ENCODE peak calls at places on chromosomes 12 and 14, in four cellular contexts. One of them, this sample, is unnamed. For H3K4me1, the result is how much of the 10 kb centered on the place peaks cover.

GRCh38 chr14:95664546-95664945 is 21.7 kb upstream of the TCL1B start:
- DNase-seq in stomach: no peak
- DNase-seq in sigmoid colon: no peak
- DNase-seq in K562: no peak
- DNase-seq in this sample: no peak

GRCh38 chr12:25924535-25925001 is 33.9 kb upstream of the RASSF8 start:
- DNase-seq in stomach: no peak
- DNase-seq in K562: no peak
- DNase-seq in sigmoid colon: no peak
- DNase-seq in this sample: no peak

GRCh38 chr14:73276836-73277235 is 39.5 kb downstream of the PAPLN start:
- DNase-seq in K562: no peak
- DNase-seq in sigmoid colon: no peak
- DNase-seq in stomach: no peak
- DNase-seq in this sample: no peak

GRCh38 chr12:24025153-24025798 is 75.8 kb upstream of the SOX5 start:
- DNase-seq in K562: peak
- DNase-seq in sigmoid colon: no peak
- DNase-seq in stomach: no peak
- DNase-seq in this sample: no peak

GRCh38 chr12:49389092-49389703 is 21.9 kb downstream of the SPATS2 start:
- DNase-seq in stomach: peak
- DNase-seq in sigmoid colon: no peak
- DNase-seq in K562: no peak
- DNase-seq in this sample: no peak

GRCh38 chr12:131005161-131006035 is 51.7 kb downstream of the ADGRD1 start:
- DNase-seq in K562: no peak
- DNase-seq in sigmoid colon: no peak
- DNase-seq in stomach: no peak
- DNase-seq in this sample: no peak

GRCh38 chr12:108240027-108240785 is 98.9 kb downstream of the CMKLR1 start:
- DNase-seq in K562: peak
- DNase-seq in stomach: no peak
- DNase-seq in sigmoid colon: no peak
- DNase-seq in this sample: no peak

GRCh38 chr12:54390176-54390667 is 5.7 kb upstream of the ZNF385A start:
- DNase-seq in K562: peak
- DNase-seq in stomach: no peak
- DNase-seq in sigmoid colon: no peak
- DNase-seq in this sample: no peak

GRCh38 chr12:91053951-91054715 is 3.7 kb downstream of the KERA start:
- DNase-seq in stomach: no peak
- DNase-seq in sigmoid colon: peak
- DNase-seq in K562: no peak
- DNase-seq in this sample: peak

GRCh38 chr12:96872946-96873345 is 34.1 kb upstream of the NEDD1 start:
- DNase-seq in stomach: no peak
- DNase-seq in sigmoid colon: no peak
- DNase-seq in K562: no peak
- DNase-seq in this sample: no peak

GRCh38 chr12:105596731-105597130 is 266.2 kb downstream of the C12orf75 start:
- DNase-seq in stomach: no peak
- DNase-seq in sigmoid colon: no peak
- DNase-seq in K562: no peak
- DNase-seq in this sample: no peak

GRCh38 chr12:4584281-4584680 is 22.3 kb downstream of the DYRK4 start:
- DNase-seq in stomach: no peak
- DNase-seq in sigmoid colon: no peak
- DNase-seq in K562: no peak
- DNase-seq in this sample: no peak

GRCh38 chr12:464484-465267 is 4.9 kb downstream of the B4GALNT3 start:
- DNase-seq in stomach: peak
- DNase-seq in sigmoid colon: no peak
- DNase-seq in K562: no peak
- DNase-seq in this sample: no peak

GRCh38 chr12:70555081-70555480 is 82.1 kb downstream of the PTPRB start:
- DNase-seq in stomach: no peak
- DNase-seq in K562: no peak
- DNase-seq in sigmoid colon: no peak
- DNase-seq in this sample: no peak

GRCh38 chr12:51401900-51402299 is 10.7 kb upstream of the GALNT6 start:
- DNase-seq in stomach: no peak
- DNase-seq in K562: no peak
- DNase-seq in sigmoid colon: no peak
- DNase-seq in this sample: no peak

GRCh38 chr14:95057851-95058250 is 99.5 kb downstream of the DICER1 start:
- DNase-seq in stomach: no peak
- DNase-seq in sigmoid colon: peak
- DNase-seq in K562: no peak
- DNase-seq in this sample: no peak

GRCh38 chr12:112978163-112979081 is at the start of gene OAS2:
- DNase-seq in sigmoid colon: peak
- DNase-seq in K562: no peak
- DNase-seq in stomach: peak
- DNase-seq in this sample: no peak

GRCh38 chr14:64713677-64714076 is 9.5 kb downstream of the PLEKHG3 start:
- DNase-seq in K562: no peak
- DNase-seq in sigmoid colon: no peak
- DNase-seq in stomach: no peak
- DNase-seq in this sample: no peak

GRCh38 chr14:75991753-75992152 is 6.2 kb downstream of the IFT43 start:
- DNase-seq in K562: no peak
- DNase-seq in sigmoid colon: no peak
- DNase-seq in stomach: no peak
- DNase-seq in this sample: no peak

GRCh38 chr12:109293106-109293505 is 16.0 kb downstream of the FOXN4 start:
- DNase-seq in sigmoid colon: peak
- DNase-seq in K562: no peak
- DNase-seq in stomach: no peak
- DNase-seq in this sample: no peak

GRCh38 chr12:121748218-121748570 is 35.6 kb downstream of the TMEM120B start:
- DNase-seq in sigmoid colon: no peak
- DNase-seq in K562: no peak
- DNase-seq in stomach: no peak
- DNase-seq in this sample: peak

GRCh38 chr12:92059976-92060375 is 85.7 kb downstream of the BTG1 start:
- DNase-seq in K562: no peak
- DNase-seq in sigmoid colon: no peak
- DNase-seq in stomach: no peak
- DNase-seq in this sample: no peak

GRCh38 chr12:102568151-102568815 is 87.9 kb upstream of the IGF1 start:
- DNase-seq in stomach: no peak
- DNase-seq in K562: no peak
- DNase-seq in sigmoid colon: no peak
- DNase-seq in this sample: no peak

GRCh38 chr14:105213396-105213795 is 32.3 kb upstream of the NUDT14 start:
- DNase-seq in K562: no peak
- DNase-seq in sigmoid colon: no peak
- DNase-seq in stomach: no peak
- DNase-seq in this sample: no peak

GRCh38 chr12:111624540-111624939 is 25.4 kb upstream of the ATXN2 start:
- DNase-seq in K562: peak
- DNase-seq in sigmoid colon: no peak
- DNase-seq in stomach: no peak
- DNase-seq in this sample: no peak

GRCh38 chr12:110278137-110278536 is 2.9 kb upstream of the ATP2A2 start:
- DNase-seq in sigmoid colon: no peak
- DNase-seq in K562: no peak
- DNase-seq in stomach: no peak
- DNase-seq in this sample: no peak

GRCh38 chr14:75459099-75459741 is 31.4 kb downstream of the JDP2 start:
- DNase-seq in K562: no peak
- DNase-seq in sigmoid colon: peak
- DNase-seq in stomach: peak
- DNase-seq in this sample: peak

GRCh38 chr14:104184911-104185499 is 46.6 kb downstream of the KIF26A start:
- DNase-seq in sigmoid colon: no peak
- DNase-seq in K562: no peak
- DNase-seq in stomach: no peak
- DNase-seq in this sample: no peak

GRCh38 chr12:2998789-2999264 is 39.6 kb downstream of the TEAD4 start:
- DNase-seq in sigmoid colon: no peak
- DNase-seq in K562: peak
- DNase-seq in stomach: no peak
- DNase-seq in this sample: peak

GRCh38 chr12:78651755-78652154 is 212.8 kb upstream of the SYT1 start:
- DNase-seq in K562: no peak
- DNase-seq in stomach: no peak
- DNase-seq in sigmoid colon: no peak
- DNase-seq in this sample: no peak

GRCh38 chr12:40770781-40771180 is 78.5 kb downstream of the CNTN1 start:
- DNase-seq in stomach: no peak
- DNase-seq in K562: no peak
- DNase-seq in sigmoid colon: no peak
- DNase-seq in this sample: no peak

GRCh38 chr12:40769846-40770245 is 77.6 kb downstream of the CNTN1 start:
- DNase-seq in sigmoid colon: no peak
- DNase-seq in stomach: no peak
- DNase-seq in K562: no peak
- DNase-seq in this sample: no peak

GRCh38 chr12:40768125-40768864 is 76.1 kb downstream of the CNTN1 start:
- DNase-seq in K562: no peak
- DNase-seq in sigmoid colon: no peak
- DNase-seq in stomach: no peak
- DNase-seq in this sample: no peak
- TF ChIP-seq EP300 in K562: no peak
- TF ChIP-seq EP300 in sigmoid colon: no peak
- TF ChIP-seq EP300 in stomach: no peak
- TF ChIP-seq EP300 in this sample: no peak

GRCh38 chr12:21649034-21649433 is 8.6 kb downstream of the LDHB start:
- DNase-seq in K562: no peak
- DNase-seq in sigmoid colon: no peak
- DNase-seq in stomach: no peak
- DNase-seq in this sample: no peak

GRCh38 chr12:21648378-21648777 is 9.3 kb downstream of the LDHB start:
- DNase-seq in K562: no peak
- DNase-seq in stomach: no peak
- DNase-seq in sigmoid colon: no peak
- DNase-seq in this sample: no peak

GRCh38 chr12:21643758-21644157 is 13.9 kb downstream of the LDHB start:
- DNase-seq in sigmoid colon: no peak
- DNase-seq in stomach: no peak
- DNase-seq in K562: no peak
- DNase-seq in this sample: no peak

GRCh38 chr12:21644516-21644915 is 13.1 kb downstream of the LDHB start:
- DNase-seq in stomach: no peak
- DNase-seq in K562: no peak
- DNase-seq in sigmoid colon: no peak
- DNase-seq in this sample: no peak

GRCh38 chr12:21647179-21647578 is 10.5 kb downstream of the LDHB start:
- DNase-seq in sigmoid colon: no peak
- DNase-seq in stomach: no peak
- DNase-seq in K562: no peak
- DNase-seq in this sample: no peak
- H3K4me1 ChIP-seq in sigmoid colon: under half
- H3K4me1 ChIP-seq in stomach: under half
- H3K4me1 ChIP-seq in K562: under half
- H3K4me1 ChIP-seq in this sample: under half

GRCh38 chr12:60035835-60036234 is 440.0 kb downstream of the SLC16A7 start:
- DNase-seq in stomach: no peak
- DNase-seq in sigmoid colon: no peak
- DNase-seq in K562: no peak
- DNase-seq in this sample: no peak
- TF ChIP-seq EP300 in stomach: no peak
- TF ChIP-seq EP300 in sigmoid colon: no peak
- TF ChIP-seq EP300 in K562: no peak
- TF ChIP-seq EP300 in this sample: no peak

GRCh38 chr12:94594443-94594825 is 55.9 kb downstream of the TMCC3 start:
- DNase-seq in stomach: no peak
- DNase-seq in sigmoid colon: no peak
- DNase-seq in K562: no peak
- DNase-seq in this sample: no peak
- H3K4me1 ChIP-seq in stomach: under half
- H3K4me1 ChIP-seq in sigmoid colon: under half
- H3K4me1 ChIP-seq in K562: under half
- H3K4me1 ChIP-seq in this sample: under half

GRCh38 chr14:102440392-102440791 is 69.2 kb downstream of the ANKRD9 start:
- DNase-seq in K562: no peak
- DNase-seq in sigmoid colon: no peak
- DNase-seq in stomach: no peak
- DNase-seq in this sample: no peak

GRCh38 chr14:102445641-102446040 is 63.9 kb downstream of the ANKRD9 start:
- DNase-seq in K562: no peak
- DNase-seq in sigmoid colon: peak
- DNase-seq in stomach: no peak
- DNase-seq in this sample: no peak

GRCh38 chr14:102439556-102439955 is 70.0 kb downstream of the ANKRD9 start:
- DNase-seq in sigmoid colon: no peak
- DNase-seq in stomach: no peak
- DNase-seq in K562: no peak
- DNase-seq in this sample: no peak

GRCh38 chr14:102445066-102445465 is 64.5 kb downstream of the ANKRD9 start:
- DNase-seq in sigmoid colon: peak
- DNase-seq in K562: no peak
- DNase-seq in stomach: no peak
- DNase-seq in this sample: no peak

GRCh38 chr14:102442241-102443211 is 67.0 kb downstream of the ANKRD9 start:
- DNase-seq in stomach: no peak
- DNase-seq in sigmoid colon: no peak
- DNase-seq in K562: no peak
- DNase-seq in this sample: no peak
- TF ChIP-seq EP300 in stomach: no peak
- TF ChIP-seq EP300 in sigmoid colon: no peak
- TF ChIP-seq EP300 in K562: no peak
- TF ChIP-seq EP300 in this sample: no peak